ENCODE peak calls at places on chromosome 13, in nine cellular contexts. O is naive B cell; Y is cardiac muscle cell; W is CD4-positive, alpha-beta T cell; P is mucosa of gallbladder; M is neural progenitor cell; L is ELF-1; D is lower lobe of right lung; Z is stimulated activated CD4-positive, alpha-beta T cell treated with anti-CD3 and anti-CD28 coated beads, Interleukin-12 subunit alpha, Interleukin-12 subunit beta, amount 100 ng/mL, for 48 hours. G is an unnamed sample.

GRCh38 chr13:20150561-20150960 is 10.3 kb downstream of the GJA3 start:
- DNase-seq in Z (no peak), W (no peak), P (no peak), D (no peak), M (no peak), Y (no peak), L (no peak), O (no peak), G (no peak)

GRCh38 chr13:19266979-19267378 is 85.4 kb upstream of the TUBA3C start:
- DNase-seq in O (no peak), Z (no peak), M (no peak), W (no peak), D (no peak), P (no peak), L (no peak), Y (no peak), G (no peak)

GRCh38 chr13:53445682-53446081 is 417.1 kb downstream of the OLFM4 start:
- DNase-seq in Y (no peak), Z (no peak), W (no peak), M (no peak), P (no peak), O (no peak), L (no peak), D (no peak), G (no peak)

GRCh38 chr13:83780201-83780600 is 102.1 kb downstream of the SLITRK1 start:
- DNase-seq in Z (no peak), P (no peak), D (no peak), Y (peak; percentile 63), M (peak; percentile 39), O (no peak), L (peak; percentile 54), W (no peak), G (peak; percentile 17)

GRCh38 chr13:92317066-92317465 is 909.5 kb upstream of the GPC6 start:
- DNase-seq in O (no peak), L (peak; percentile 47), W (no peak), M (no peak), Y (peak; percentile 97), P (no peak), D (no peak), Z (no peak), G (no peak)

GRCh38 chr13:110067355-110068175 is 239.4 kb downstream of the COL4A1 start:
- DNase-seq in Y (peak; percentile 70), Z (no peak), M (no peak), L (no peak), P (no peak), O (no peak), W (no peak), D (no peak), G (no peak)

GRCh38 chr13:94640676-94641075 is 39.0 kb downstream of the GPR180 start:
- DNase-seq in P (no peak), M (no peak), Y (no peak), W (no peak), L (no peak), Z (no peak), D (no peak), O (no peak), G (no peak)

GRCh38 chr13:29125934-29126424 is 305.8 kb downstream of the MTUS2 start:
- DNase-seq in Z (no peak), D (no peak), W (no peak), O (no peak), P (no peak), L (no peak), Y (no peak), M (no peak), G (no peak)

GRCh38 chr13:95660981-95661581 is 15.9 kb upstream of the DNAJC3 start:
- DNase-seq in D (no peak), L (no peak), O (no peak), P (no peak), M (peak; percentile 56), W (no peak), Z (no peak), Y (peak; percentile 68), G (peak; percentile 61)

GRCh38 chr13:59746291-59746962 is 417.3 kb downstream of the DIAPH3 start:
- DNase-seq in Y (peak; percentile 21), W (no peak), O (no peak), M (no peak), D (no peak), Z (no peak), L (no peak), P (no peak), G (no peak)

G was measured in SK-N-DZ.